ENCODE peak calls at places on chromosomes 4 and X, in nine cellular contexts. J is GM12878, T is endothelial cell of umbilical vein, L is H1, X is HCT116, E is K562, U is HepG2, W is NB4, C is A549. I is an unnamed sample.

GRCh38 chrX:20739038-20739745 is 472.5 kb upstream of the RPS6KA3 start:
- DNase-seq in J (no peak), T (no peak), L (no peak), X (no peak), E (no peak), U (no peak), W (no peak), C (no peak), I (no peak)

GRCh38 chr4:165874799-165875371 is 1.8 kb downstream of the TLL1 start:
- DNase-seq in J (no peak), T (no peak), L (no peak), X (no peak), E (no peak), U (no peak), W (no peak), C (peak), I (peak)

GRCh38 chrX:69493193-69493592 is 10.9 kb upstream of the NALF2 start:
- DNase-seq in J (no peak), T (peak), L (no peak), X (peak), E (peak), U (peak), W (peak), C (peak), I (peak)

GRCh38 chrX:21374163-21374993 is at the start of gene CNKSR2:
- DNase-seq in J (no peak), T (peak), L (no peak), X (no peak), E (no peak), U (no peak), W (peak), C (peak), I (peak)

GRCh38 chr4:137635596-137635995 is 103.3 kb upstream of the PCDH18 start:
- DNase-seq in J (no peak), T (no peak), L (no peak), X (no peak), E (no peak), U (no peak), W (no peak), C (no peak), I (no peak)

GRCh38 chr4:181258569-181258968 is 984.6 kb upstream of the TENM3 start:
- DNase-seq in J (no peak), T (no peak), L (no peak), X (no peak), E (no peak), U (no peak), W (no peak), C (no peak), I (no peak)

GRCh38 chr4:3486556-3487270 is 23.6 kb downstream of the DOK7 start:
- DNase-seq in J (no peak), T (no peak), L (no peak), X (no peak), E (no peak), U (no peak), W (no peak), C (no peak), I (no peak)

GRCh38 chr4:18630218-18631110 is 608.9 kb upstream of the LCORL start:
- DNase-seq in J (no peak), T (no peak), L (no peak), X (no peak), E (no peak), U (no peak), W (no peak), C (no peak), I (no peak)

GRCh38 chr4:7391637-7392437 is 42.9 kb downstream of the PSAPL1 start:
- DNase-seq in J (no peak), T (no peak), L (no peak), X (no peak), E (no peak), U (no peak), W (no peak), C (no peak), I (no peak)

GRCh38 chrX:111624169-111624568 is 56.8 kb upstream of the ALG13 start:
- DNase-seq in J (no peak), T (no peak), L (no peak), X (no peak), E (no peak), U (no peak), W (no peak), C (no peak), I (no peak)

GRCh38 chr4:41933997-41934812 is 1.0 kb upstream of the TMEM33 start:
- DNase-seq in J (no peak), T (no peak), L (no peak), X (peak), E (no peak), U (peak), W (peak), C (no peak), I (no peak)

GRCh38 chr4:111028829-111029228 is 406.0 kb upstream of the PITX2 start:
- DNase-seq in J (no peak), T (no peak), L (no peak), X (no peak), E (no peak), U (no peak), W (no peak), C (no peak), I (no peak)

GRCh38 chrX:37357436-37357835 is 8.3 kb downstream of the PRRG1 start:
- DNase-seq in J (no peak), T (no peak), L (no peak), X (no peak), E (no peak), U (no peak), W (peak), C (no peak), I (no peak)

GRCh38 chr4:103105558-103106356 is 6.1 kb upstream of the BDH2 start:
- DNase-seq in J (no peak), T (no peak), L (no peak), X (no peak), E (no peak), U (no peak), W (no peak), C (no peak), I (no peak)

GRCh38 chr4:35548921-35549320 is 695.4 kb downstream of the ARAP2 start:
- DNase-seq in J (no peak), T (no peak), L (no peak), X (no peak), E (no peak), U (no peak), W (no peak), C (no peak), I (no peak)

GRCh38 chr4:147465461-147465860 is 15.4 kb upstream of the EDNRA start:
- DNase-seq in J (no peak), T (no peak), L (no peak), X (no peak), E (no peak), U (no peak), W (no peak), C (no peak), I (no peak)

GRCh38 chr4:147456706-147457105 is 24.2 kb upstream of the EDNRA start:
- DNase-seq in J (no peak), T (no peak), L (no peak), X (no peak), E (no peak), U (no peak), W (no peak), C (no peak), I (no peak)

GRCh38 chr4:147463065-147463464 is 17.8 kb upstream of the EDNRA start:
- DNase-seq in J (no peak), T (no peak), L (no peak), X (no peak), E (no peak), U (no peak), W (no peak), C (no peak), I (no peak)

DNA sequence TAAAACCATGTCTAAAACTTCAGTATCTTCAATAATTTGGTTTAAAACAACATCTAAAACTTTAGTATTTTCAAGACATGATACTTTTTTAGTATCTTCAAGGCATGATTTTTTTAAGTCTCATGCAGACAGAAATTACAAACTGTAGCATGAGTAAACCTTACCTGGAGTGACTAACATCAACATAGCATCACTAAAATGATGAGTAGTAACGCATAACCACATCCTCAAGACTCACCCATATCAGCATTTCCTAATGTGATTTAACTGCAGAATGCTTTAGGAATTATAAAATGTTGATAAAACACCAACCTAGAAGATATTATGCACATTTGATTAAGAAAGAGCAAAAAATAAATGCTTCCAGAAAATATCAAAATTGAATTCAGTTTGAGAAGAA is 19.7 kb upstream of the EDNRA start:
- DNase-seq in J (no peak), T (no peak), L (no peak), X (no peak), E (no peak), U (no peak), W (no peak), C (no peak), I (no peak)
- TF ChIP-seq MAX in J (no peak), T (no peak), L (no peak), X (no peak), E (no peak), U (no peak), W (no peak), C (no peak), I (no peak)

GRCh38 chr4:184913356-184914143 is 87.8 kb upstream of the ACSL1 start:
- DNase-seq in J (no peak), T (no peak), L (no peak), X (no peak), E (no peak), U (no peak), W (no peak), C (no peak), I (no peak)
- TF ChIP-seq MAX in J (no peak), T (no peak), L (no peak), X (no peak), E (no peak), U (no peak), W (no peak), C (no peak), I (no peak)

DNA sequence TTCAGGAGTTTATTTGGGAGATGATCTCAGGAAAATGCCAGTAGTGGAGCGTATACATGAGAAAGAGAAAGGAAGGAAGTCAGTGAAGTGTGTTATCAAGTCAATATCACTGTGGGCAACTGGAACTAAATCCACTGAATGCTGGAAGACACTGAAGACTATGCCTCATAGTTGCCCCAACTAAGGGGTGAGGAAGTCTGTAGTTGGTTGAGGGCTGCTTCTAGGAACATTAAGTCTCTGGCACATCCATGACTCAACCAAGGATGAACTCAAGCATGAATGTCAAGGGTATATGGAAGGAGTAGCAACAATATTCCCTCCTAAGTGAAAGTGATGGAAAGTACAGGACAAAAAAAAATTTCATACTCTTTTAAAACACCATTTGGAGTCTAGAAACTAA is 167.9 kb downstream of the MAGEB17 start:
- DNase-seq in J (no peak), T (no peak), L (no peak), X (no peak), E (no peak), U (no peak), W (no peak), C (no peak), I (no peak)
- TF ChIP-seq MAX in J (no peak), T (no peak), L (no peak), X (no peak), E (no peak), U (no peak), W (no peak), C (no peak), I (no peak)

GRCh38 chr4:112448211-112448745 is 67.7 kb downstream of the NEUROG2 start:
- DNase-seq in J (no peak), T (no peak), L (no peak), X (no peak), E (no peak), U (no peak), W (no peak), C (no peak), I (no peak)
- TF ChIP-seq MAX in J (no peak), T (no peak), L (no peak), X (no peak), E (no peak), U (no peak), W (no peak), C (no peak), I (no peak)

GRCh38 chr4:78862314-78862737 is 76.9 kb downstream of the PAQR3 start:
- DNase-seq in J (peak), T (no peak), L (no peak), X (no peak), E (no peak), U (peak), W (no peak), C (no peak), I (no peak)

GRCh38 chr4:78865451-78865850 is 73.8 kb downstream of the PAQR3 start:
- DNase-seq in J (no peak), T (no peak), L (no peak), X (no peak), E (no peak), U (no peak), W (no peak), C (no peak), I (no peak)

GRCh38 chr4:78863254-78863869 is 75.9 kb downstream of the PAQR3 start:
- DNase-seq in J (peak), T (peak), L (no peak), X (no peak), E (no peak), U (no peak), W (no peak), C (no peak), I (no peak)

GRCh38 chr4:78863991-78864390 is 75.2 kb downstream of the PAQR3 start:
- DNase-seq in J (no peak), T (peak), L (no peak), X (no peak), E (no peak), U (no peak), W (no peak), C (no peak), I (no peak)

GRCh38 chr4:78864405-78865024 is 74.7 kb downstream of the PAQR3 start:
- DNase-seq in J (peak), T (peak), L (no peak), X (peak), E (peak), U (peak), W (peak), C (peak), I (no peak)
- TF ChIP-seq MAX in J (no peak), T (no peak), L (no peak), X (no peak), E (no peak), U (no peak), W (no peak), C (no peak), I (no peak)

DNA sequence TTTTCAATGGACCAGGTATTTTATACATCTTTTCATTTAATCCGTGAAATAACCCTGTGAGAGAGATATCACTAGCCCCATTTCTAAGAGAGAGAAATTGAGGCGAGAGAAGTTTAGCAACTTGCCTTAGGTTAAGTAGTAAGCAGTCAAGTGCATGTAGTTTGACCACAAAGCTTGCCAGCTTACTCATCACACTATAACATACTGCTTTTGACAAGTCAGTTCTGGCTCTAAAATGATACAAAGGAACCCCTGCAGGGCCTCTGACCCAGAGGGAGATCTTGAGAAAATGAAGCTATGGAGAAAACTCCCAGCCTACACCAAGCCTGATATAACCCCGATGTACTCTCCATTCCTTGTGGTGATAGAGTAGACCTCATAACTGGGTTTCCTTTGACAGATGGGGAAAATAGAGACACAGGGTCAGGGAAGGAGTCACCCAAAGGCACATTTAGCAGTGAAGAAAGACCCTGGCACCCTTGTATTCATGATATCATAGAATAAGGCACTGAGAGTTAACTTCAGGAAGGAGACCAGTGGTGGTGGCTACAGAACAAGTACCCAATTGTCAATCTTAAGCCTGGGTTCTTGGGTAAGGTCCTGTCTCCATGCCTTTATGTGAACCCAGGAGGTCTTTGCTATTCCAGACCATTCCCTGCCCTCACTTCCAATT is 60.2 kb upstream of the MSN start:
- DNase-seq in J (no peak), T (no peak), L (no peak), X (no peak), E (no peak), U (no peak), W (peak), C (no peak), I (no peak)
- TF ChIP-seq MAX in J (no peak), T (no peak), L (no peak), X (no peak), E (no peak), U (no peak), W (no peak), C (no peak), I (no peak)

DNA sequence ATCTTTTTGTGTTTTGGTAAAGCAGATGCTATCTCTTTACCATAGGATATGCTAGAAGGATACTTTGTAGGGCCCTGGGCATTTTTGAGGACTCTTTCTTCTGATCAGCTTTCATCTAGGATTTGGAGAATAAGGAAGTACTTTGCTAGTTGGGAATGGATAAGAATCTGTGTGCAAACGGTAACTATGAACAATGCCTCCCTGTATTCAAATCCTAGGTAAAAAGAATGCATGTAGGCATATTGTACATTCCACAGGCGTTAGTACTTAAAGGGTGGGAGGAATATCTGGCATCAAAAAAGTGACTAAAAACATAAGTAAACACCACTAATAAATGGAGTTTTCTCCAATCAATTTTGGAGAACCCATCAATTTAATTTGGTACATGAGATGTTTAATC is 59.7 kb downstream of the SH3BGRL start:
- DNase-seq in J (no peak), T (no peak), L (no peak), X (no peak), E (no peak), U (peak), W (no peak), C (no peak), I (no peak)
- TF ChIP-seq MAX in J (no peak), T (no peak), L (no peak), X (no peak), E (no peak), U (no peak), W (no peak), C (no peak), I (no peak)

DNA sequence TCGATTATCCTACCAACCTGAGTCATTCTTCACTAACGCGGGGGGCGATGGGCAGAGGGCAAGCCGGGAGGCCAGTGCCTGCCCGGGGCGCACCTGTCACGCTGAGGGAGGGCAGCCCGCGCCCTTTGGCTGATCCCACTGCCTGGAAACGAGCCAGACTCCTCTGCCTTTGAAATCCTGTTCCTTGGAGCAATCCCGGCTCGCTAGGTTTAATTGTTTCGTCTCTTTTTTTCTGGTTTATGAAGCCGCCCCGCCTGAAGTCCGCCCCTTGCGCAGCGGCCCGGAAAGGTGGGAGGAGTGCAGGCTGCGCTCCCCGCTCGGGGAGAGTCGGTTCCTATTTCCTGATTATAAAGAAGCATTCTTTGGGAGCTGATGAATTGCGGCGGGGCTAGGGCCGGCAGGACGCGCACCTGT is 484.2 kb downstream of the BCOR start:
- DNase-seq in J (no peak), T (peak), L (peak), X (no peak), E (no peak), U (no peak), W (no peak), C (peak), I (peak)
- TF ChIP-seq MAX in J (no peak), T (no peak), L (no peak), X (no peak), E (no peak), U (no peak), W (no peak), C (no peak), I (no peak)

GRCh38 chr4:175776217-175776616 is 35.8 kb downstream of the GPM6A start:
- DNase-seq in J (no peak), T (no peak), L (peak), X (no peak), E (no peak), U (no peak), W (no peak), C (no peak), I (peak)
- TF ChIP-seq MAX in J (no peak), T (no peak), L (peak), X (no peak), E (no peak), U (no peak), W (no peak), C (no peak), I (no peak)